ENCODE peak calls at places on chromosomes 6 and 20, in six cellular contexts. P is RPMI8226, E is ELF-1, O is mesothelial cell of epicardium, R is iris pigment epithelial cell, D is kidney tubule cell. N is an unnamed sample.

GRCh38 chr20:50169329-50169823 is 15.9 kb upstream of the PEDS1 start:
- DNase-seq in P (peak), E (peak), O (peak), R (peak), D (peak), N (peak)

GRCh38 chr6:117559299-117559698 is 43.0 kb downstream of the GOPC start:
- DNase-seq in P (no peak), E (no peak), O (no peak), R (no peak), D (no peak), N (no peak)

GRCh38 chr6:3281669-3282460 is 23.1 kb downstream of the PSMG4 start:
- DNase-seq in P (no peak), E (peak), O (no peak), R (peak), D (peak), N (no peak)

GRCh38 chr6:128039542-128039941 is 138.7 kb upstream of the THEMIS start:
- DNase-seq in P (peak), E (no peak), O (no peak), R (no peak), D (no peak), N (no peak)

GRCh38 chr20:18057106-18057993 is at the start of gene OVOL2:
- DNase-seq in P (peak), E (peak), O (peak), R (no peak), D (peak), N (no peak)

GRCh38 chr6:79421707-79422484 is 115.3 kb downstream of the LCA5 start:
- DNase-seq in P (peak), E (no peak), O (no peak), R (peak), D (peak), N (no peak)

GRCh38 chr20:57869291-57869950 is 159.6 kb upstream of the PMEPA1 start:
- DNase-seq in P (no peak), E (no peak), O (peak), R (no peak), D (no peak), N (no peak)

GRCh38 chr6:34595332-34596090 is 39.4 kb upstream of the SPDEF start:
- DNase-seq in P (no peak), E (no peak), O (no peak), R (peak), D (no peak), N (no peak)

GRCh38 chr6:34391023-34391485 is 1.4 kb downstream of the NUDT3 start:
- DNase-seq in P (peak), E (no peak), O (no peak), R (peak), D (peak), N (peak)

GRCh38 chr20:44746367-44747165 is 901 bp downstream of the KCNK15 start:
- DNase-seq in P (no peak), E (no peak), O (no peak), R (no peak), D (peak), N (no peak)

GRCh38 chr6:108736832-108737231 is 111.4 kb upstream of the ARMC2 start:
- DNase-seq in P (no peak), E (peak), O (no peak), R (peak), D (peak), N (no peak)

GRCh38 chr6:68615965-68616364 is 19.1 kb upstream of the ADGRB3 start:
- DNase-seq in P (no peak), E (no peak), O (no peak), R (no peak), D (no peak), N (no peak)

GRCh38 chr6:150418825-150419594 is 50.2 kb downstream of the IYD start:
- DNase-seq in P (peak), E (peak), O (peak), R (peak), D (peak), N (no peak)

GRCh38 chr20:3156811-3157619 is 2.6 kb downstream of the FASTKD5 start:
- DNase-seq in P (no peak), E (no peak), O (no peak), R (peak), D (peak), N (no peak)

GRCh38 chr20:62232194-62232593 is 6.1 kb upstream of the OSBPL2 start:
- DNase-seq in P (no peak), E (no peak), O (no peak), R (no peak), D (no peak), N (no peak)

GRCh38 chr6:90584636-90585255 is 2.1 kb downstream of the MAP3K7 start:
- DNase-seq in P (no peak), E (no peak), O (no peak), R (peak), D (no peak), N (peak)

GRCh38 chr6:13011612-13012146 is 295.1 kb downstream of the PHACTR1 start:
- DNase-seq in P (no peak), E (no peak), O (no peak), R (no peak), D (no peak), N (no peak)

GRCh38 chr20:56995635-56996075 is 270.8 kb downstream of the BMP7 start:
- DNase-seq in P (peak), E (peak), O (peak), R (peak), D (peak), N (no peak)

GRCh38 chr6:72954736-72955135 is 270.6 kb downstream of the KHDC1L start:
- DNase-seq in P (no peak), E (no peak), O (no peak), R (no peak), D (no peak), N (no peak)

GRCh38 chr20:19885981-19886665 is 128.1 kb downstream of the RIN2 start:
- DNase-seq in P (no peak), E (peak), O (no peak), R (peak), D (peak), N (no peak)

GRCh38 chr6:170174771-170175643 is 115.9 kb downstream of the DLL1 start:
- DNase-seq in P (no peak), E (no peak), O (peak), R (no peak), D (no peak), N (no peak)

GRCh38 chr20:53227523-53227922 is 255.4 kb downstream of the TSHZ2 start:
- DNase-seq in P (no peak), E (no peak), O (no peak), R (peak), D (no peak), N (no peak)

GRCh38 chr6:158018851-158019361 is 37.2 kb downstream of the SYNJ2 start:
- DNase-seq in P (no peak), E (no peak), O (no peak), R (peak), D (no peak), N (no peak)

GRCh38 chr6:161242779-161243693 is 30.8 kb downstream of the AGPAT4 start:
- DNase-seq in P (peak), E (peak), O (no peak), R (no peak), D (peak), N (no peak)

GRCh38 chr6:133567656-133568055 is 321.3 kb upstream of the TCF21 start:
- DNase-seq in P (no peak), E (no peak), O (no peak), R (no peak), D (no peak), N (no peak)

GRCh38 chr20:14481863-14482262 is 144.5 kb upstream of the FLRT3 start:
- DNase-seq in P (no peak), E (no peak), O (no peak), R (peak), D (peak), N (no peak)

GRCh38 chr6:146041282-146041681 is 12.4 kb downstream of the GRM1 start:
- DNase-seq in P (no peak), E (peak), O (no peak), R (peak), D (peak), N (no peak)

N was measured in GF-D8.